ENCODE peak calls at places on chromosomes 11 and 22, in eight cellular contexts. One of them, this sample, is unnamed.

GRCh38 chr11:78840623-78841022 is 266.0 kb upstream of the NARS2 start:
- DNase-seq in neural progenitor cell: no peak
- DNase-seq in mammary epithelial cell: no peak
- DNase-seq in OCI-LY7: no peak
- DNase-seq in IMR-90: peak
- DNase-seq in fibroblast of lung: no peak
- DNase-seq in H1: no peak
- DNase-seq in SK-N-SH: no peak
- DNase-seq in this sample: no peak

GRCh38 chr11:76560219-76560618 is 110.3 kb downstream of the LRRC32 start:
- DNase-seq in neural progenitor cell: no peak
- DNase-seq in IMR-90: no peak
- DNase-seq in SK-N-SH: no peak
- DNase-seq in fibroblast of lung: peak
- DNase-seq in OCI-LY7: no peak
- DNase-seq in H1: no peak
- DNase-seq in mammary epithelial cell: peak
- DNase-seq in this sample: no peak

GRCh38 chr11:61694971-61695706 is 14.9 kb downstream of the DAGLA start:
- DNase-seq in OCI-LY7: no peak
- DNase-seq in mammary epithelial cell: peak
- DNase-seq in SK-N-SH: peak
- DNase-seq in neural progenitor cell: peak
- DNase-seq in IMR-90: no peak
- DNase-seq in fibroblast of lung: no peak
- DNase-seq in H1: no peak
- DNase-seq in this sample: peak

GRCh38 chr11:57410287-57410686 is 16.6 kb downstream of the SLC43A3 start:
- DNase-seq in H1: no peak
- DNase-seq in SK-N-SH: no peak
- DNase-seq in neural progenitor cell: no peak
- DNase-seq in IMR-90: peak
- DNase-seq in OCI-LY7: no peak
- DNase-seq in mammary epithelial cell: peak
- DNase-seq in fibroblast of lung: peak
- DNase-seq in this sample: peak

GRCh38 chr11:95076416-95076815 is 9.7 kb downstream of the SRSF8 start:
- DNase-seq in neural progenitor cell: no peak
- DNase-seq in H1: no peak
- DNase-seq in IMR-90: peak
- DNase-seq in fibroblast of lung: peak
- DNase-seq in SK-N-SH: no peak
- DNase-seq in OCI-LY7: no peak
- DNase-seq in mammary epithelial cell: peak
- DNase-seq in this sample: peak

GRCh38 chr11:134712228-134713145 is 300.4 kb upstream of the B3GAT1 start:
- DNase-seq in mammary epithelial cell: no peak
- DNase-seq in fibroblast of lung: no peak
- DNase-seq in SK-N-SH: no peak
- DNase-seq in neural progenitor cell: no peak
- DNase-seq in IMR-90: no peak
- DNase-seq in H1: no peak
- DNase-seq in OCI-LY7: no peak
- DNase-seq in this sample: no peak

GRCh38 chr11:75468534-75469340 is 35.7 kb upstream of the KLHL35 start:
- DNase-seq in neural progenitor cell: no peak
- DNase-seq in SK-N-SH: peak
- DNase-seq in H1: no peak
- DNase-seq in fibroblast of lung: peak
- DNase-seq in OCI-LY7: no peak
- DNase-seq in mammary epithelial cell: no peak
- DNase-seq in IMR-90: peak
- DNase-seq in this sample: no peak

GRCh38 chr22:40258463-40259046 is 80.8 kb downstream of the TNRC6B start:
- DNase-seq in IMR-90: peak
- DNase-seq in OCI-LY7: no peak
- DNase-seq in fibroblast of lung: peak
- DNase-seq in H1: no peak
- DNase-seq in neural progenitor cell: no peak
- DNase-seq in mammary epithelial cell: peak
- DNase-seq in SK-N-SH: no peak
- DNase-seq in this sample: peak

GRCh38 chr22:17087176-17088131 is 2.7 kb downstream of the IL17RA start:
- DNase-seq in IMR-90: peak
- DNase-seq in fibroblast of lung: peak
- DNase-seq in neural progenitor cell: no peak
- DNase-seq in SK-N-SH: no peak
- DNase-seq in mammary epithelial cell: no peak
- DNase-seq in OCI-LY7: peak
- DNase-seq in H1: no peak
- DNase-seq in this sample: no peak

GRCh38 chr22:19889951-19890350 is 35.3 kb upstream of the GNB1L start:
- DNase-seq in H1: no peak
- DNase-seq in neural progenitor cell: no peak
- DNase-seq in fibroblast of lung: no peak
- DNase-seq in mammary epithelial cell: no peak
- DNase-seq in SK-N-SH: no peak
- DNase-seq in OCI-LY7: peak
- DNase-seq in IMR-90: no peak
- DNase-seq in this sample: no peak

GRCh38 chr22:19892925-19893324 is 38.3 kb upstream of the GNB1L start:
- DNase-seq in SK-N-SH: no peak
- DNase-seq in H1: no peak
- DNase-seq in fibroblast of lung: peak
- DNase-seq in OCI-LY7: no peak
- DNase-seq in neural progenitor cell: no peak
- DNase-seq in mammary epithelial cell: no peak
- DNase-seq in IMR-90: peak
- DNase-seq in this sample: no peak

GRCh38 chr22:19892249-19892879 is 37.7 kb upstream of the GNB1L start:
- DNase-seq in OCI-LY7: peak
- DNase-seq in IMR-90: peak
- DNase-seq in fibroblast of lung: peak
- DNase-seq in SK-N-SH: peak
- DNase-seq in mammary epithelial cell: peak
- DNase-seq in neural progenitor cell: peak
- DNase-seq in H1: no peak
- DNase-seq in this sample: no peak

GRCh38 chr22:19890502-19891349 is 36.1 kb upstream of the GNB1L start:
- DNase-seq in mammary epithelial cell: no peak
- DNase-seq in neural progenitor cell: no peak
- DNase-seq in OCI-LY7: peak
- DNase-seq in fibroblast of lung: no peak
- DNase-seq in SK-N-SH: peak
- DNase-seq in IMR-90: no peak
- DNase-seq in H1: no peak
- DNase-seq in this sample: no peak

GRCh38 chr22:19891350-19892248 is 36.9 kb upstream of the GNB1L start:
- DNase-seq in neural progenitor cell: peak
- DNase-seq in fibroblast of lung: peak
- DNase-seq in IMR-90: peak
- DNase-seq in SK-N-SH: peak
- DNase-seq in H1: peak
- DNase-seq in OCI-LY7: peak
- DNase-seq in mammary epithelial cell: peak
- DNase-seq in this sample: peak
- TF ChIP-seq CTCF in neural progenitor cell: peak
- TF ChIP-seq CTCF in fibroblast of lung: no peak
- TF ChIP-seq CTCF in IMR-90: no peak
- TF ChIP-seq CTCF in SK-N-SH: no peak
- TF ChIP-seq CTCF in H1: peak
- TF ChIP-seq CTCF in OCI-LY7: peak
- TF ChIP-seq CTCF in mammary epithelial cell: no peak
- TF ChIP-seq CTCF in this sample: no peak

GRCh38 chr11:26931248-26931631 is 62.7 kb upstream of the FIBIN start:
- DNase-seq in H1: no peak
- DNase-seq in SK-N-SH: no peak
- DNase-seq in OCI-LY7: no peak
- DNase-seq in mammary epithelial cell: no peak
- DNase-seq in IMR-90: peak
- DNase-seq in neural progenitor cell: no peak
- DNase-seq in fibroblast of lung: peak
- DNase-seq in this sample: no peak

GRCh38 chr11:26931881-26932280 is 62.0 kb upstream of the FIBIN start:
- DNase-seq in fibroblast of lung: no peak
- DNase-seq in mammary epithelial cell: no peak
- DNase-seq in OCI-LY7: no peak
- DNase-seq in SK-N-SH: no peak
- DNase-seq in H1: no peak
- DNase-seq in neural progenitor cell: no peak
- DNase-seq in IMR-90: no peak
- DNase-seq in this sample: no peak

GRCh38 chr11:26928636-26929035 is 65.3 kb upstream of the FIBIN start:
- DNase-seq in IMR-90: no peak
- DNase-seq in mammary epithelial cell: no peak
- DNase-seq in fibroblast of lung: no peak
- DNase-seq in OCI-LY7: no peak
- DNase-seq in H1: no peak
- DNase-seq in SK-N-SH: no peak
- DNase-seq in neural progenitor cell: no peak
- DNase-seq in this sample: no peak

GRCh38 chr11:26929806-26930517 is 64.0 kb upstream of the FIBIN start:
- DNase-seq in H1: no peak
- DNase-seq in neural progenitor cell: no peak
- DNase-seq in mammary epithelial cell: no peak
- DNase-seq in OCI-LY7: no peak
- DNase-seq in fibroblast of lung: peak
- DNase-seq in IMR-90: no peak
- DNase-seq in SK-N-SH: no peak
- DNase-seq in this sample: no peak

GRCh38 chr11:26930518-26931247 is 63.2 kb upstream of the FIBIN start:
- DNase-seq in H1: no peak
- DNase-seq in fibroblast of lung: peak
- DNase-seq in mammary epithelial cell: no peak
- DNase-seq in SK-N-SH: no peak
- DNase-seq in OCI-LY7: no peak
- DNase-seq in neural progenitor cell: no peak
- DNase-seq in IMR-90: peak
- DNase-seq in this sample: no peak
- H2AFZ ChIP-seq in H1: no peak
- H2AFZ ChIP-seq in fibroblast of lung: no peak
- H2AFZ ChIP-seq in mammary epithelial cell: no peak
- H2AFZ ChIP-seq in SK-N-SH: no peak
- H2AFZ ChIP-seq in OCI-LY7: no peak
- H2AFZ ChIP-seq in neural progenitor cell: no peak
- H2AFZ ChIP-seq in IMR-90: no peak
- H2AFZ ChIP-seq in this sample: no peak

DNA sequence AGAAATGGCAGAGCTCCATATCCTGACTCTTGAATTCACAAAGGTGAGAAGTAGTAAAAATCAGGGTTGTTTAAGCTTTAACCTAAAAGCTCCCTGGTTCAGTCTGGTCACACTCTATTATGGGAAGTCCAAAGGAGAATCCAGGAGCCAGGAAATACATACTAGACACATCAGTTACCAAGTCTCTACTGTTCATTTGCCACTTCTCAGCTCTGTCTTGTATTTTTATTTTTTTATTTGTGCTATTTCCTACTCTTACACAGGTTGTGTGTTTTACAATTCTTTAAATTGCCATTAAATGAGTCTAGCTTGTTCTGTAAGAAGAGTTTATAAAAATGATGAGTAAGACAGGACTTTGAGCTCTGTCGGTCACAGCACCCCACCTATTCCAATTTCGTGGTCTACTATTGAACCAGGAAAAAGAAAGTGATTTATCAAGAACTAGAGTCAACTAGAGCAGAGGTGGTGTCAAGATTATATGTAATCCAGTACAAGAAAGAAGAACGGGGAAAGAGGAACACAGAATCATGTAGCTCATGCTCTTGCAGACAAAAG is 9.7 kb downstream of the MS4A12 start:
- DNase-seq in mammary epithelial cell: no peak
- DNase-seq in OCI-LY7: no peak
- DNase-seq in IMR-90: no peak
- DNase-seq in H1: no peak
- DNase-seq in neural progenitor cell: no peak
- DNase-seq in fibroblast of lung: no peak
- DNase-seq in SK-N-SH: no peak
- DNase-seq in this sample: no peak
- H3K27ac ChIP-seq in mammary epithelial cell: no peak
- H3K27ac ChIP-seq in OCI-LY7: no peak
- H3K27ac ChIP-seq in IMR-90: no peak
- H3K27ac ChIP-seq in H1: no peak
- H3K27ac ChIP-seq in neural progenitor cell: no peak
- H3K27ac ChIP-seq in fibroblast of lung: no peak
- H3K27ac ChIP-seq in SK-N-SH: no peak
- H3K27ac ChIP-seq in this sample: no peak

GRCh38 chr11:108793138-108793537 is 128.3 kb downstream of the DDX10 start:
- DNase-seq in SK-N-SH: peak
- DNase-seq in IMR-90: no peak
- DNase-seq in fibroblast of lung: no peak
- DNase-seq in OCI-LY7: no peak
- DNase-seq in H1: no peak
- DNase-seq in neural progenitor cell: no peak
- DNase-seq in mammary epithelial cell: no peak
- DNase-seq in this sample: no peak

GRCh38 chr11:108787105-108787504 is 122.2 kb downstream of the DDX10 start:
- DNase-seq in IMR-90: no peak
- DNase-seq in mammary epithelial cell: no peak
- DNase-seq in fibroblast of lung: no peak
- DNase-seq in H1: no peak
- DNase-seq in OCI-LY7: no peak
- DNase-seq in neural progenitor cell: no peak
- DNase-seq in SK-N-SH: no peak
- DNase-seq in this sample: peak

GRCh38 chr11:108790501-108791299 is 125.8 kb downstream of the DDX10 start:
- DNase-seq in IMR-90: no peak
- DNase-seq in H1: no peak
- DNase-seq in OCI-LY7: no peak
- DNase-seq in SK-N-SH: no peak
- DNase-seq in fibroblast of lung: no peak
- DNase-seq in mammary epithelial cell: no peak
- DNase-seq in neural progenitor cell: no peak
- DNase-seq in this sample: no peak

GRCh38 chr11:108786281-108786990 is 121.6 kb downstream of the DDX10 start:
- DNase-seq in mammary epithelial cell: peak
- DNase-seq in OCI-LY7: no peak
- DNase-seq in IMR-90: no peak
- DNase-seq in neural progenitor cell: no peak
- DNase-seq in fibroblast of lung: no peak
- DNase-seq in H1: no peak
- DNase-seq in SK-N-SH: no peak
- DNase-seq in this sample: peak

DNA sequence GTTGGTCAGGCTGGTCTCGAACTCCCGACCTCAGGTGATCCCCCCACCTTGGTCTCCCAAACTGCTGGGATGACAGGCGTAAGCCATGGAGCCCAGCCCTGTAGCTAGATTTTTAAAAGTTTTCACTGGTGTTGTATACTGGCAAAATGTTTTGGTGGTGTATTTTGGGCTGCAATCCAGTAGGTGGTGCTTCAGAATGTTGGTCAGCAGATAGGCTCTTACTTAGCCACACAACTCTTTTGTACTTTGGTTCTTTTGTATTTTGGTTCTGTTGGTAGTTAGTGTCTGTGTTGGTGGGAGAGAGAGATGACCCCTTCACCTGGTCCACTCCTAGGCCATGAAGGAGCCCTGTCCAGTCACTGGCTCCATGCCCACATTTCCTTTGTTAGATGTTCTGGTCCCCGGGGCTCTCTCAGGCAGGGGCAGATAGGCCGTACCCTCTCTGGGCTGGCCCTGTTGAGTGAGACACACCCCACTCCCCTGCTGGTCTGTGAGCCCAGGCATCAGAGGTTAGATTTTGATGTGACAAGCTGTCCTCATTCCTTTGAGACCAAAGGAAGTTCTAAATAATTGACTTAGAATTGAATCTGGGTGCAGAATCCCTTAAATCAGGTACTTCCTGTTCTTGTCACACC is 123.8 kb downstream of the DDX10 start:
- DNase-seq in neural progenitor cell: peak
- DNase-seq in H1: no peak
- DNase-seq in OCI-LY7: peak
- DNase-seq in IMR-90: peak
- DNase-seq in mammary epithelial cell: peak
- DNase-seq in SK-N-SH: no peak
- DNase-seq in fibroblast of lung: peak
- DNase-seq in this sample: no peak
- TF ChIP-seq CTCF in neural progenitor cell: peak
- TF ChIP-seq CTCF in H1: peak
- TF ChIP-seq CTCF in OCI-LY7: peak
- TF ChIP-seq CTCF in IMR-90: peak
- TF ChIP-seq CTCF in mammary epithelial cell: peak
- TF ChIP-seq CTCF in SK-N-SH: peak
- TF ChIP-seq CTCF in fibroblast of lung: peak
- TF ChIP-seq CTCF in this sample: peak

This sample was measured in PC-9.